ENCODE peak calls at places on chromosomes 7 and 10, in five cellular contexts. One of them, this sample, is unnamed.

GRCh38 chr7:130734525-130735272 is 692 bp upstream of the KLF14 start:
- DNase-seq in activated T-cell treated with anti-CD3 and anti-CD28 coated beads for 24 hours: no peak
- DNase-seq in stimulated activated CD8-positive, alpha-beta memory T cell treated with anti-CD3 and anti-CD28 coated beads, Interleukin-4, amount 100 ng/mL, for 4 hours: no peak
- DNase-seq in activated CD4-positive, alpha-beta T cell treated with anti-CD3 and anti-CD28 coated beads, Interleukin-2, amount 50 U/mL, for 48 hours: no peak
- DNase-seq in left lobe of liver: no peak
- DNase-seq in this sample: no peak

GRCh38 chr10:74926791-74927585 is 100.6 kb downstream of the KAT6B start:
- DNase-seq in activated T-cell treated with anti-CD3 and anti-CD28 coated beads for 24 hours: no peak
- DNase-seq in activated CD4-positive, alpha-beta T cell treated with anti-CD3 and anti-CD28 coated beads, Interleukin-2, amount 50 U/mL, for 48 hours: no peak
- DNase-seq in stimulated activated CD8-positive, alpha-beta memory T cell treated with anti-CD3 and anti-CD28 coated beads, Interleukin-4, amount 100 ng/mL, for 4 hours: no peak
- DNase-seq in left lobe of liver: no peak
- DNase-seq in this sample: no peak

GRCh38 chr10:110864662-110865140 is 7.0 kb upstream of the PDCD4 start:
- DNase-seq in left lobe of liver: no peak
- DNase-seq in activated T-cell treated with anti-CD3 and anti-CD28 coated beads for 24 hours: no peak
- DNase-seq in activated CD4-positive, alpha-beta T cell treated with anti-CD3 and anti-CD28 coated beads, Interleukin-2, amount 50 U/mL, for 48 hours: no peak
- DNase-seq in stimulated activated CD8-positive, alpha-beta memory T cell treated with anti-CD3 and anti-CD28 coated beads, Interleukin-4, amount 100 ng/mL, for 4 hours: no peak
- DNase-seq in this sample: peak

GRCh38 chr10:117535045-117535751 is 7.3 kb upstream of the EMX2 start:
- DNase-seq in activated T-cell treated with anti-CD3 and anti-CD28 coated beads for 24 hours: no peak
- DNase-seq in left lobe of liver: no peak
- DNase-seq in stimulated activated CD8-positive, alpha-beta memory T cell treated with anti-CD3 and anti-CD28 coated beads, Interleukin-4, amount 100 ng/mL, for 4 hours: no peak
- DNase-seq in activated CD4-positive, alpha-beta T cell treated with anti-CD3 and anti-CD28 coated beads, Interleukin-2, amount 50 U/mL, for 48 hours: no peak
- DNase-seq in this sample: no peak

GRCh38 chr7:22931011-22931410 is 82.9 kb downstream of the HYCC1 start:
- DNase-seq in stimulated activated CD8-positive, alpha-beta memory T cell treated with anti-CD3 and anti-CD28 coated beads, Interleukin-4, amount 100 ng/mL, for 4 hours: no peak
- DNase-seq in left lobe of liver: no peak
- DNase-seq in activated CD4-positive, alpha-beta T cell treated with anti-CD3 and anti-CD28 coated beads, Interleukin-2, amount 50 U/mL, for 48 hours: no peak
- DNase-seq in activated T-cell treated with anti-CD3 and anti-CD28 coated beads for 24 hours: no peak
- DNase-seq in this sample: no peak

GRCh38 chr10:89518108-89518507 is 17.3 kb downstream of the SLC16A12 start:
- DNase-seq in stimulated activated CD8-positive, alpha-beta memory T cell treated with anti-CD3 and anti-CD28 coated beads, Interleukin-4, amount 100 ng/mL, for 4 hours: no peak
- DNase-seq in left lobe of liver: no peak
- DNase-seq in activated CD4-positive, alpha-beta T cell treated with anti-CD3 and anti-CD28 coated beads, Interleukin-2, amount 50 U/mL, for 48 hours: no peak
- DNase-seq in activated T-cell treated with anti-CD3 and anti-CD28 coated beads for 24 hours: no peak
- DNase-seq in this sample: no peak

GRCh38 chr10:53477313-53477675 is 704.7 kb upstream of the MBL2 start:
- DNase-seq in stimulated activated CD8-positive, alpha-beta memory T cell treated with anti-CD3 and anti-CD28 coated beads, Interleukin-4, amount 100 ng/mL, for 4 hours: no peak
- DNase-seq in activated CD4-positive, alpha-beta T cell treated with anti-CD3 and anti-CD28 coated beads, Interleukin-2, amount 50 U/mL, for 48 hours: no peak
- DNase-seq in activated T-cell treated with anti-CD3 and anti-CD28 coated beads for 24 hours: no peak
- DNase-seq in left lobe of liver: no peak
- DNase-seq in this sample: no peak

GRCh38 chr7:79337722-79338121 is 115.7 kb downstream of the MAGI2 start:
- DNase-seq in activated CD4-positive, alpha-beta T cell treated with anti-CD3 and anti-CD28 coated beads, Interleukin-2, amount 50 U/mL, for 48 hours: no peak
- DNase-seq in stimulated activated CD8-positive, alpha-beta memory T cell treated with anti-CD3 and anti-CD28 coated beads, Interleukin-4, amount 100 ng/mL, for 4 hours: no peak
- DNase-seq in activated T-cell treated with anti-CD3 and anti-CD28 coated beads for 24 hours: no peak
- DNase-seq in left lobe of liver: no peak
- DNase-seq in this sample: no peak

GRCh38 chr7:16961650-16962049 is 79.9 kb upstream of the AGR3 start:
- DNase-seq in left lobe of liver: no peak
- DNase-seq in activated CD4-positive, alpha-beta T cell treated with anti-CD3 and anti-CD28 coated beads, Interleukin-2, amount 50 U/mL, for 48 hours: no peak
- DNase-seq in activated T-cell treated with anti-CD3 and anti-CD28 coated beads for 24 hours: no peak
- DNase-seq in stimulated activated CD8-positive, alpha-beta memory T cell treated with anti-CD3 and anti-CD28 coated beads, Interleukin-4, amount 100 ng/mL, for 4 hours: no peak
- DNase-seq in this sample: no peak

GRCh38 chr7:149624006-149624405 is 126.4 kb upstream of the ZNF746 start:
- DNase-seq in activated T-cell treated with anti-CD3 and anti-CD28 coated beads for 24 hours: peak
- DNase-seq in stimulated activated CD8-positive, alpha-beta memory T cell treated with anti-CD3 and anti-CD28 coated beads, Interleukin-4, amount 100 ng/mL, for 4 hours: no peak
- DNase-seq in left lobe of liver: peak
- DNase-seq in activated CD4-positive, alpha-beta T cell treated with anti-CD3 and anti-CD28 coated beads, Interleukin-2, amount 50 U/mL, for 48 hours: peak
- DNase-seq in this sample: peak

GRCh38 chr10:22325272-22325947 is 4.5 kb downstream of the BMI1 start:
- DNase-seq in activated T-cell treated with anti-CD3 and anti-CD28 coated beads for 24 hours: no peak
- DNase-seq in activated CD4-positive, alpha-beta T cell treated with anti-CD3 and anti-CD28 coated beads, Interleukin-2, amount 50 U/mL, for 48 hours: peak
- DNase-seq in left lobe of liver: peak
- DNase-seq in stimulated activated CD8-positive, alpha-beta memory T cell treated with anti-CD3 and anti-CD28 coated beads, Interleukin-4, amount 100 ng/mL, for 4 hours: no peak
- DNase-seq in this sample: peak

GRCh38 chr10:10394933-10395658 is 622.6 kb upstream of the CELF2 start:
- DNase-seq in activated T-cell treated with anti-CD3 and anti-CD28 coated beads for 24 hours: no peak
- DNase-seq in left lobe of liver: no peak
- DNase-seq in stimulated activated CD8-positive, alpha-beta memory T cell treated with anti-CD3 and anti-CD28 coated beads, Interleukin-4, amount 100 ng/mL, for 4 hours: no peak
- DNase-seq in activated CD4-positive, alpha-beta T cell treated with anti-CD3 and anti-CD28 coated beads, Interleukin-2, amount 50 U/mL, for 48 hours: no peak
- DNase-seq in this sample: no peak

GRCh38 chr7:102935450-102936110 is 22.8 kb downstream of the LRRC17 start:
- DNase-seq in left lobe of liver: no peak
- DNase-seq in activated T-cell treated with anti-CD3 and anti-CD28 coated beads for 24 hours: no peak
- DNase-seq in stimulated activated CD8-positive, alpha-beta memory T cell treated with anti-CD3 and anti-CD28 coated beads, Interleukin-4, amount 100 ng/mL, for 4 hours: no peak
- DNase-seq in activated CD4-positive, alpha-beta T cell treated with anti-CD3 and anti-CD28 coated beads, Interleukin-2, amount 50 U/mL, for 48 hours: no peak
- DNase-seq in this sample: no peak

GRCh38 chr10:11440250-11441150 is 170.9 kb downstream of the USP6NL start:
- DNase-seq in activated CD4-positive, alpha-beta T cell treated with anti-CD3 and anti-CD28 coated beads, Interleukin-2, amount 50 U/mL, for 48 hours: peak
- DNase-seq in activated T-cell treated with anti-CD3 and anti-CD28 coated beads for 24 hours: peak
- DNase-seq in left lobe of liver: no peak
- DNase-seq in stimulated activated CD8-positive, alpha-beta memory T cell treated with anti-CD3 and anti-CD28 coated beads, Interleukin-4, amount 100 ng/mL, for 4 hours: no peak
- DNase-seq in this sample: peak

GRCh38 chr7:120014920-120015465 is 258.0 kb upstream of the KCND2 start:
- DNase-seq in left lobe of liver: no peak
- DNase-seq in activated T-cell treated with anti-CD3 and anti-CD28 coated beads for 24 hours: no peak
- DNase-seq in stimulated activated CD8-positive, alpha-beta memory T cell treated with anti-CD3 and anti-CD28 coated beads, Interleukin-4, amount 100 ng/mL, for 4 hours: no peak
- DNase-seq in activated CD4-positive, alpha-beta T cell treated with anti-CD3 and anti-CD28 coated beads, Interleukin-2, amount 50 U/mL, for 48 hours: no peak
- DNase-seq in this sample: no peak

GRCh38 chr10:50577681-50578350 is 45.9 kb downstream of the SGMS1 start:
- DNase-seq in left lobe of liver: no peak
- DNase-seq in activated CD4-positive, alpha-beta T cell treated with anti-CD3 and anti-CD28 coated beads, Interleukin-2, amount 50 U/mL, for 48 hours: no peak
- DNase-seq in activated T-cell treated with anti-CD3 and anti-CD28 coated beads for 24 hours: no peak
- DNase-seq in stimulated activated CD8-positive, alpha-beta memory T cell treated with anti-CD3 and anti-CD28 coated beads, Interleukin-4, amount 100 ng/mL, for 4 hours: no peak
- DNase-seq in this sample: no peak

GRCh38 chr7:64686493-64687184 is 20.7 kb downstream of the ZNF107 start:
- DNase-seq in activated CD4-positive, alpha-beta T cell treated with anti-CD3 and anti-CD28 coated beads, Interleukin-2, amount 50 U/mL, for 48 hours: peak
- DNase-seq in left lobe of liver: no peak
- DNase-seq in activated T-cell treated with anti-CD3 and anti-CD28 coated beads for 24 hours: no peak
- DNase-seq in stimulated activated CD8-positive, alpha-beta memory T cell treated with anti-CD3 and anti-CD28 coated beads, Interleukin-4, amount 100 ng/mL, for 4 hours: no peak
- DNase-seq in this sample: no peak

GRCh38 chr7:19051767-19052375 is 65.6 kb downstream of the TWIST1 start:
- DNase-seq in left lobe of liver: no peak
- DNase-seq in activated CD4-positive, alpha-beta T cell treated with anti-CD3 and anti-CD28 coated beads, Interleukin-2, amount 50 U/mL, for 48 hours: peak
- DNase-seq in stimulated activated CD8-positive, alpha-beta memory T cell treated with anti-CD3 and anti-CD28 coated beads, Interleukin-4, amount 100 ng/mL, for 4 hours: no peak
- DNase-seq in activated T-cell treated with anti-CD3 and anti-CD28 coated beads for 24 hours: peak
- DNase-seq in this sample: no peak

GRCh38 chr10:79112898-79113431 is 44.2 kb downstream of the ZMIZ1 start:
- DNase-seq in activated CD4-positive, alpha-beta T cell treated with anti-CD3 and anti-CD28 coated beads, Interleukin-2, amount 50 U/mL, for 48 hours: no peak
- DNase-seq in stimulated activated CD8-positive, alpha-beta memory T cell treated with anti-CD3 and anti-CD28 coated beads, Interleukin-4, amount 100 ng/mL, for 4 hours: no peak
- DNase-seq in left lobe of liver: no peak
- DNase-seq in activated T-cell treated with anti-CD3 and anti-CD28 coated beads for 24 hours: no peak
- DNase-seq in this sample: no peak

GRCh38 chr7:70113543-70113942 is 515.3 kb downstream of the AUTS2 start:
- DNase-seq in activated CD4-positive, alpha-beta T cell treated with anti-CD3 and anti-CD28 coated beads, Interleukin-2, amount 50 U/mL, for 48 hours: no peak
- DNase-seq in activated T-cell treated with anti-CD3 and anti-CD28 coated beads for 24 hours: no peak
- DNase-seq in stimulated activated CD8-positive, alpha-beta memory T cell treated with anti-CD3 and anti-CD28 coated beads, Interleukin-4, amount 100 ng/mL, for 4 hours: no peak
- DNase-seq in left lobe of liver: no peak
- DNase-seq in this sample: no peak

This sample was measured in stimulated activated naive CD4-positive, alpha-beta T cell treated with Interleukin-2 at 50 U/mL for 16 hours.